ENCODE peak calls at places on chromosomes 5 and 9, in eight cellular contexts. One of them, this sample, is unnamed.

GRCh38 chr9:95167998-95168397 is 149.5 kb downstream of the FANCC start:
- DNase-seq in sigmoid colon: no peak
- DNase-seq in adrenal gland: peak
- DNase-seq in MCF 10A: peak
- DNase-seq in nephron progenitor cell: peak
- DNase-seq in HFFc6: peak
- DNase-seq in H9: peak
- DNase-seq in tibial artery: no peak
- DNase-seq in this sample: peak

GRCh38 chr9:92499701-92500100 is 17.4 kb upstream of the ASPN start:
- DNase-seq in H9: no peak
- DNase-seq in adrenal gland: no peak
- DNase-seq in sigmoid colon: no peak
- DNase-seq in MCF 10A: no peak
- DNase-seq in HFFc6: no peak
- DNase-seq in tibial artery: no peak
- DNase-seq in nephron progenitor cell: no peak
- DNase-seq in this sample: no peak

GRCh38 chr5:127410906-127411780 is 106.3 kb upstream of the PRRC1 start:
- DNase-seq in HFFc6: no peak
- DNase-seq in MCF 10A: no peak
- DNase-seq in adrenal gland: no peak
- DNase-seq in tibial artery: no peak
- DNase-seq in sigmoid colon: no peak
- DNase-seq in nephron progenitor cell: no peak
- DNase-seq in H9: no peak
- DNase-seq in this sample: no peak

GRCh38 chr5:150126921-150127265 is 28.8 kb downstream of the PDGFRB start:
- DNase-seq in sigmoid colon: no peak
- DNase-seq in adrenal gland: no peak
- DNase-seq in MCF 10A: no peak
- DNase-seq in H9: no peak
- DNase-seq in nephron progenitor cell: no peak
- DNase-seq in HFFc6: no peak
- DNase-seq in tibial artery: no peak
- DNase-seq in this sample: no peak

GRCh38 chr5:16578474-16578883 is 38.3 kb downstream of the RETREG1 start:
- DNase-seq in nephron progenitor cell: no peak
- DNase-seq in H9: no peak
- DNase-seq in HFFc6: no peak
- DNase-seq in adrenal gland: no peak
- DNase-seq in MCF 10A: no peak
- DNase-seq in tibial artery: no peak
- DNase-seq in sigmoid colon: no peak
- DNase-seq in this sample: no peak

GRCh38 chr5:104267282-104268015 is 704.9 kb upstream of the NUDT12 start:
- DNase-seq in H9: no peak
- DNase-seq in nephron progenitor cell: no peak
- DNase-seq in adrenal gland: no peak
- DNase-seq in tibial artery: no peak
- DNase-seq in sigmoid colon: no peak
- DNase-seq in MCF 10A: no peak
- DNase-seq in HFFc6: no peak
- DNase-seq in this sample: no peak

GRCh38 chr5:168530751-168531150 is 1.6 kb downstream of the FBLL1 start:
- DNase-seq in H9: no peak
- DNase-seq in MCF 10A: no peak
- DNase-seq in nephron progenitor cell: no peak
- DNase-seq in tibial artery: no peak
- DNase-seq in HFFc6: peak
- DNase-seq in adrenal gland: no peak
- DNase-seq in sigmoid colon: no peak
- DNase-seq in this sample: no peak

GRCh38 chr5:179870403-179870903 is 11.8 kb upstream of the MRNIP start:
- DNase-seq in tibial artery: no peak
- DNase-seq in H9: peak
- DNase-seq in nephron progenitor cell: peak
- DNase-seq in adrenal gland: peak
- DNase-seq in HFFc6: peak
- DNase-seq in sigmoid colon: no peak
- DNase-seq in MCF 10A: peak
- DNase-seq in this sample: peak

GRCh38 chr5:65811004-65811403 is 89.0 kb downstream of the NLN start:
- DNase-seq in HFFc6: peak
- DNase-seq in MCF 10A: peak
- DNase-seq in sigmoid colon: no peak
- DNase-seq in adrenal gland: no peak
- DNase-seq in tibial artery: no peak
- DNase-seq in H9: no peak
- DNase-seq in nephron progenitor cell: no peak
- DNase-seq in this sample: no peak

GRCh38 chr5:181164076-181164952 is 16.9 kb downstream of the OR2V2 start:
- DNase-seq in sigmoid colon: no peak
- DNase-seq in H9: no peak
- DNase-seq in adrenal gland: no peak
- DNase-seq in nephron progenitor cell: peak
- DNase-seq in tibial artery: no peak
- DNase-seq in HFFc6: peak
- DNase-seq in MCF 10A: peak
- DNase-seq in this sample: no peak

GRCh38 chr5:1761453-1761755 is 38.2 kb downstream of the MRPL36 start:
- DNase-seq in adrenal gland: no peak
- DNase-seq in H9: no peak
- DNase-seq in MCF 10A: no peak
- DNase-seq in tibial artery: no peak
- DNase-seq in HFFc6: no peak
- DNase-seq in sigmoid colon: peak
- DNase-seq in nephron progenitor cell: no peak
- DNase-seq in this sample: no peak

GRCh38 chr9:20835364-20836286 is 151.6 kb downstream of the FOCAD start:
- DNase-seq in H9: no peak
- DNase-seq in sigmoid colon: no peak
- DNase-seq in tibial artery: no peak
- DNase-seq in HFFc6: no peak
- DNase-seq in adrenal gland: peak
- DNase-seq in MCF 10A: peak
- DNase-seq in nephron progenitor cell: no peak
- DNase-seq in this sample: no peak

GRCh38 chr5:95809414-95809960 is 13.0 kb downstream of the GLRX start:
- DNase-seq in sigmoid colon: peak
- DNase-seq in nephron progenitor cell: no peak
- DNase-seq in H9: no peak
- DNase-seq in adrenal gland: peak
- DNase-seq in MCF 10A: no peak
- DNase-seq in HFFc6: no peak
- DNase-seq in tibial artery: peak
- DNase-seq in this sample: no peak

GRCh38 chr5:76642390-76643040 is 19.3 kb upstream of the F2RL2 start:
- DNase-seq in HFFc6: no peak
- DNase-seq in tibial artery: no peak
- DNase-seq in sigmoid colon: no peak
- DNase-seq in nephron progenitor cell: no peak
- DNase-seq in adrenal gland: no peak
- DNase-seq in MCF 10A: no peak
- DNase-seq in H9: no peak
- DNase-seq in this sample: no peak

GRCh38 chr5:60842859-60843692 is 993 bp downstream of the ELOVL7 start:
- DNase-seq in tibial artery: no peak
- DNase-seq in adrenal gland: peak
- DNase-seq in nephron progenitor cell: peak
- DNase-seq in HFFc6: no peak
- DNase-seq in H9: peak
- DNase-seq in sigmoid colon: no peak
- DNase-seq in MCF 10A: peak
- DNase-seq in this sample: peak

GRCh38 chr5:134911285-134912215 is 6.6 kb downstream of the PCBD2 start:
- DNase-seq in HFFc6: no peak
- DNase-seq in MCF 10A: no peak
- DNase-seq in H9: no peak
- DNase-seq in tibial artery: no peak
- DNase-seq in sigmoid colon: no peak
- DNase-seq in nephron progenitor cell: no peak
- DNase-seq in adrenal gland: peak
- DNase-seq in this sample: no peak

GRCh38 chr5:67732921-67733320 is 482.6 kb upstream of the PIK3R1 start:
- DNase-seq in H9: no peak
- DNase-seq in nephron progenitor cell: no peak
- DNase-seq in adrenal gland: no peak
- DNase-seq in MCF 10A: no peak
- DNase-seq in HFFc6: no peak
- DNase-seq in tibial artery: no peak
- DNase-seq in sigmoid colon: no peak
- DNase-seq in this sample: no peak

GRCh38 chr5:83084336-83084735 is 7.0 kb downstream of the XRCC4 start:
- DNase-seq in MCF 10A: no peak
- DNase-seq in tibial artery: no peak
- DNase-seq in nephron progenitor cell: no peak
- DNase-seq in H9: no peak
- DNase-seq in adrenal gland: no peak
- DNase-seq in sigmoid colon: no peak
- DNase-seq in HFFc6: no peak
- DNase-seq in this sample: no peak

GRCh38 chr9:214488-215448 is at the start of gene DOCK8:
- DNase-seq in MCF 10A: peak
- DNase-seq in sigmoid colon: peak
- DNase-seq in H9: peak
- DNase-seq in tibial artery: peak
- DNase-seq in HFFc6: no peak
- DNase-seq in nephron progenitor cell: peak
- DNase-seq in adrenal gland: peak
- DNase-seq in this sample: peak

GRCh38 chr9:107721705-107722245 is 232.2 kb upstream of the KLF4 start:
- DNase-seq in tibial artery: no peak
- DNase-seq in H9: no peak
- DNase-seq in sigmoid colon: no peak
- DNase-seq in nephron progenitor cell: no peak
- DNase-seq in adrenal gland: no peak
- DNase-seq in MCF 10A: no peak
- DNase-seq in HFFc6: no peak
- DNase-seq in this sample: no peak

GRCh38 chr5:148972958-148973357 is 89.9 kb downstream of the SH3TC2 start:
- DNase-seq in nephron progenitor cell: no peak
- DNase-seq in tibial artery: peak
- DNase-seq in adrenal gland: peak
- DNase-seq in HFFc6: peak
- DNase-seq in MCF 10A: peak
- DNase-seq in sigmoid colon: peak
- DNase-seq in H9: no peak
- DNase-seq in this sample: peak
- TF ChIP-seq CTCF in nephron progenitor cell: no peak
- TF ChIP-seq CTCF in tibial artery: no peak
- TF ChIP-seq CTCF in adrenal gland: no peak
- TF ChIP-seq CTCF in HFFc6: no peak
- TF ChIP-seq CTCF in MCF 10A: no peak
- TF ChIP-seq CTCF in sigmoid colon: no peak
- TF ChIP-seq CTCF in H9: no peak
- TF ChIP-seq CTCF in this sample: no peak

GRCh38 chr5:90473321-90474234 is 993 bp downstream of the MBLAC2 start:
- DNase-seq in HFFc6: no peak
- DNase-seq in adrenal gland: peak
- DNase-seq in H9: peak
- DNase-seq in tibial artery: peak
- DNase-seq in nephron progenitor cell: peak
- DNase-seq in MCF 10A: peak
- DNase-seq in sigmoid colon: no peak
- DNase-seq in this sample: peak

GRCh38 chr5:90475436-90475980 is 844 bp downstream of the POLR3G start:
- DNase-seq in sigmoid colon: no peak
- DNase-seq in tibial artery: no peak
- DNase-seq in HFFc6: no peak
- DNase-seq in H9: no peak
- DNase-seq in adrenal gland: no peak
- DNase-seq in nephron progenitor cell: peak
- DNase-seq in MCF 10A: peak
- DNase-seq in this sample: no peak

GRCh38 chr5:90477073-90477472 is 2.4 kb downstream of the POLR3G start:
- DNase-seq in nephron progenitor cell: peak
- DNase-seq in adrenal gland: no peak
- DNase-seq in MCF 10A: no peak
- DNase-seq in sigmoid colon: no peak
- DNase-seq in HFFc6: no peak
- DNase-seq in H9: peak
- DNase-seq in tibial artery: no peak
- DNase-seq in this sample: peak

GRCh38 chr5:90472783-90473182 is 1.8 kb downstream of the MBLAC2 start:
- DNase-seq in MCF 10A: no peak
- DNase-seq in HFFc6: no peak
- DNase-seq in nephron progenitor cell: no peak
- DNase-seq in adrenal gland: no peak
- DNase-seq in H9: no peak
- DNase-seq in sigmoid colon: no peak
- DNase-seq in tibial artery: no peak
- DNase-seq in this sample: no peak

GRCh38 chr5:90474235-90475107 is at the start of the genes MBLAC2 and POLR3G:
- DNase-seq in adrenal gland: peak
- DNase-seq in HFFc6: peak
- DNase-seq in nephron progenitor cell: peak
- DNase-seq in H9: peak
- DNase-seq in tibial artery: peak
- DNase-seq in sigmoid colon: peak
- DNase-seq in MCF 10A: peak
- DNase-seq in this sample: peak
- TF ChIP-seq CTCF in adrenal gland: peak
- TF ChIP-seq CTCF in HFFc6: peak
- TF ChIP-seq CTCF in nephron progenitor cell: peak
- TF ChIP-seq CTCF in H9: peak
- TF ChIP-seq CTCF in tibial artery: peak
- TF ChIP-seq CTCF in sigmoid colon: peak
- TF ChIP-seq CTCF in MCF 10A: peak
- TF ChIP-seq CTCF in this sample: peak

DNA sequence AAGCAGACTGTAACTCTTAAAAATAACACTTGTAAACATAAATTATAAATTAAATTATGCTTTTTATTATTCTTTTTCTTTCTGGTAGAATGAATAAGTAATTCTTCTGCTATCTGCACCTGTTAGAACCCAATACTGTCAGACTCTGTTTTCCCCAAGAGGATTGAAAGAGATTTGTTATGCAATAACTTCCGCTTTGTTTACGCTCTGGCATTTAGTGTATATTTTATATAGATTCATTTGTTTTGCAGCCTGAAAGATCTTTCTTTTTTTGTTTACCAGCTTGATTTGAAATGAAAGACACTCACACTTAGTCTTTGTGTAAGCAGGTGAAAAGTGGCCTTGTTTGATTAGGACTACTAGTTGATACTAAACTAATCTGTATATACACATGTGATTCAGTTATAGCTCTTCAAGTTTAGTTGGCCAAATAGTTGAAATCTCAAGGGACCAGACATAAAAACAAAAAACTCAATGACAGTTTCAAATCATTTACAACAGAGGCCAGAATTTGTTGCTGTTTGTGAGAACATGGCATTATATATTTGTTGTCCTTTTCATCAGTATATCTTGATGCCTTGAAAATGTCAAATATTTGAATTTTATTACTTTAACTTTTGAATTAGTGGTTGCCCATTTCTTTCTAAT is 155.8 kb downstream of the PBX3 start:
- DNase-seq in nephron progenitor cell: no peak
- DNase-seq in H9: no peak
- DNase-seq in HFFc6: no peak
- DNase-seq in adrenal gland: no peak
- DNase-seq in MCF 10A: no peak
- DNase-seq in tibial artery: no peak
- DNase-seq in sigmoid colon: no peak
- DNase-seq in this sample: no peak
- TF ChIP-seq CTCF in nephron progenitor cell: no peak
- TF ChIP-seq CTCF in H9: no peak
- TF ChIP-seq CTCF in HFFc6: no peak
- TF ChIP-seq CTCF in adrenal gland: no peak
- TF ChIP-seq CTCF in MCF 10A: no peak
- TF ChIP-seq CTCF in tibial artery: no peak
- TF ChIP-seq CTCF in sigmoid colon: no peak
- TF ChIP-seq CTCF in this sample: no peak

GRCh38 chr9:27333241-27334052 is 36.5 kb upstream of the EQTN start:
- DNase-seq in sigmoid colon: peak
- DNase-seq in HFFc6: peak
- DNase-seq in nephron progenitor cell: peak
- DNase-seq in H9: peak
- DNase-seq in MCF 10A: peak
- DNase-seq in adrenal gland: peak
- DNase-seq in tibial artery: peak
- DNase-seq in this sample: peak
- TF ChIP-seq CTCF in sigmoid colon: peak
- TF ChIP-seq CTCF in HFFc6: peak
- TF ChIP-seq CTCF in nephron progenitor cell: peak
- TF ChIP-seq CTCF in H9: peak
- TF ChIP-seq CTCF in MCF 10A: peak
- TF ChIP-seq CTCF in adrenal gland: peak
- TF ChIP-seq CTCF in tibial artery: peak
- TF ChIP-seq CTCF in this sample: peak